ENCODE peak calls at places on chromosome 2, in ten cellular contexts. S, R, H, P, J, Z, V, Y, U and C are unnamed samples.

GRCh38 chr2:96747061-96747460 is 7.2 kb upstream of the LMAN2L start:
- DNase-seq in S (no peak), R (peak), H (no peak), P (peak), J (peak), Z (no peak), V (no peak), Y (no peak), U (no peak), C (no peak)

GRCh38 chr2:63189026-63189425 is 138.4 kb downstream of the OTX1 start:
- DNase-seq in S (no peak), R (peak), H (peak), P (peak), J (no peak), Z (no peak), V (no peak), Y (peak), U (peak), C (no peak)

GRCh38 chr2:25664531-25665307 is 8.7 kb downstream of the DTNB start:
- DNase-seq in S (peak), R (peak), H (peak), P (peak), J (peak), Z (no peak), V (no peak), Y (peak), U (peak), C (peak)

GRCh38 chr2:10305254-10305635 is 2.5 kb downstream of the HPCAL1 start:
- DNase-seq in S (no peak), R (peak), H (no peak), P (peak), J (peak), Z (no peak), V (no peak), Y (peak), U (no peak), C (no peak)

GRCh38 chr2:27914046-27914792 is 23.7 kb downstream of the BABAM2 start:
- DNase-seq in S (no peak), R (no peak), H (peak), P (no peak), J (no peak), Z (no peak), V (no peak), Y (no peak), U (no peak), C (no peak)

GRCh38 chr2:148122788-148123187 is 101.9 kb downstream of the MBD5 start:
- DNase-seq in S (no peak), R (peak), H (peak), P (no peak), J (peak), Z (no peak), V (no peak), Y (peak), U (peak), C (no peak)

GRCh38 chr2:6845903-6846302 is 19.8 kb downstream of the CMPK2 start:
- DNase-seq in S (no peak), R (no peak), H (no peak), P (no peak), J (no peak), Z (no peak), V (no peak), Y (no peak), U (no peak), C (no peak)

GRCh38 chr2:146997945-146998344 is 846.9 kb upstream of the ACVR2A start:
- DNase-seq in S (no peak), R (no peak), H (no peak), P (no peak), J (no peak), Z (no peak), V (no peak), Y (peak), U (no peak), C (no peak)

GRCh38 chr2:26196683-26197418 is 24.0 kb downstream of the GAREM2 start:
- DNase-seq in S (no peak), R (peak), H (no peak), P (no peak), J (peak), Z (no peak), V (no peak), Y (no peak), U (no peak), C (no peak)

GRCh38 chr2:201678442-201678841 is 20.0 kb downstream of the MPP4 start:
- DNase-seq in S (no peak), R (no peak), H (no peak), P (no peak), J (no peak), Z (no peak), V (no peak), Y (no peak), U (no peak), C (no peak)

GRCh38 chr2:18701981-18702380 is 112.6 kb upstream of the NT5C1B start:
- DNase-seq in S (no peak), R (peak), H (peak), P (no peak), J (peak), Z (no peak), V (no peak), Y (no peak), U (peak), C (no peak)

GRCh38 chr2:172313715-172314341 is 113.6 kb upstream of the ITGA6 start:
- DNase-seq in S (no peak), R (no peak), H (no peak), P (no peak), J (no peak), Z (no peak), V (no peak), Y (no peak), U (no peak), C (no peak)

GRCh38 chr2:85684806-85685205 is 9.4 kb upstream of the GNLY start:
- DNase-seq in S (no peak), R (no peak), H (no peak), P (no peak), J (no peak), Z (no peak), V (no peak), Y (no peak), U (no peak), C (no peak)

GRCh38 chr2:10345813-10346212 is 43.1 kb downstream of the HPCAL1 start:
- DNase-seq in S (no peak), R (no peak), H (no peak), P (no peak), J (peak), Z (no peak), V (no peak), Y (no peak), U (no peak), C (no peak)

GRCh38 chr2:239402666-239403065 is 1.8 kb upstream of the HDAC4 start:
- DNase-seq in S (no peak), R (no peak), H (no peak), P (no peak), J (no peak), Z (no peak), V (no peak), Y (no peak), U (no peak), C (no peak)

GRCh38 chr2:15919716-15920444 is 20.5 kb upstream of the MYCN start:
- DNase-seq in S (no peak), R (peak), H (no peak), P (no peak), J (no peak), Z (no peak), V (no peak), Y (no peak), U (no peak), C (no peak)